ENCODE peak calls at places on chromosomes 3 and 15, in eight cellular contexts. Z is tibial nerve, O is iPS DF 6.9, K is trophoblast cell, L is lower lobe of right lung, Q is astrocyte, X is fibroblast of lung, J is H9. V is an unnamed sample.

GRCh38 chr3:101509811-101510210 is 3.2 kb downstream of the SENP7 start:
- DNase-seq in Z (no peak), O (no peak), K (peak; percentile 90), L (no peak), Q (no peak), X (no peak), J (no peak), V (no peak)

GRCh38 chr3:129248286-129248979 is 973 bp upstream of the COPG1 start:
- DNase-seq in Z (no peak), O (no peak), K (peak; percentile 52), L (no peak), Q (no peak), X (no peak), J (no peak), V (no peak)

GRCh38 chr15:57708047-57708446 is 1.5 kb downstream of the POLR2M start:
- DNase-seq in Z (no peak), O (no peak), K (peak; percentile 15), L (no peak), Q (peak; percentile 32), X (peak; percentile 49), J (no peak), V (no peak)

GRCh38 chr3:152320201-152320617 is 51.5 kb downstream of the MBNL1 start:
- DNase-seq in Z (no peak), O (no peak), K (no peak), L (no peak), Q (peak; percentile 41), X (peak; percentile 56), J (no peak), V (no peak)

GRCh38 chr3:41369838-41370237 is 170.5 kb downstream of the CTNNB1 start:
- DNase-seq in Z (no peak), O (no peak), K (no peak), L (no peak), Q (no peak), X (no peak), J (no peak), V (no peak)

GRCh38 chr3:120506828-120507774 is 56.3 kb upstream of the FSTL1 start:
- DNase-seq in Z (peak; percentile 75), O (no peak), K (peak; percentile 82), L (no peak), Q (peak; percentile 36), X (peak; percentile 53), J (no peak), V (no peak)

GRCh38 chr3:55322649-55323048 is 164.5 kb downstream of the WNT5A start:
- DNase-seq in Z (no peak), O (no peak), K (no peak), L (no peak), Q (peak; percentile 58), X (peak; percentile 73), J (no peak), V (no peak)

GRCh38 chr15:61815356-61816083 is 244.7 kb downstream of the VPS13C start:
- DNase-seq in Z (no peak), O (no peak), K (no peak), L (no peak), Q (no peak), X (no peak), J (no peak), V (no peak)

GRCh38 chr3:49413338-49413734 is 1.1 kb downstream of the TCTA start:
- DNase-seq in Z (no peak), O (no peak), K (no peak), L (no peak), Q (no peak), X (no peak), J (no peak), V (no peak)

GRCh38 chr3:134364061-134364935 is 9.9 kb downstream of the AMOTL2 start:
- DNase-seq in Z (peak; percentile 89), O (peak; percentile 67), K (peak; percentile 84), L (peak; percentile 94), Q (peak; percentile 93), X (peak; percentile 98), J (peak; percentile 98), V (peak; percentile 10)

GRCh38 chr3:131795382-131796085 is 239.3 kb downstream of the CPNE4 start:
- DNase-seq in Z (peak; percentile 26), O (no peak), K (no peak), L (no peak), Q (peak; percentile 82), X (peak; percentile 83), J (no peak), V (no peak)

GRCh38 chr3:189488241-189488767 is 142.9 kb upstream of the TP63 start:
- DNase-seq in Z (no peak), O (no peak), K (peak; percentile 3), L (no peak), Q (peak; percentile 59), X (peak; percentile 72), J (no peak), V (no peak)

GRCh38 chr3:51500632-51501131 is 867 bp upstream of the DCAF1 start:
- DNase-seq in Z (no peak), O (no peak), K (no peak), L (peak; percentile 51), Q (no peak), X (no peak), J (no peak), V (no peak)

GRCh38 chr3:172522871-172523818 is at the start of gene TNFSF10:
- DNase-seq in Z (peak; percentile 57), O (no peak), K (peak; percentile 59), L (peak; percentile 77), Q (peak; percentile 21), X (peak; percentile 36), J (peak; percentile 39), V (peak; percentile 64)

GRCh38 chr3:152323834-152324233 is 55.1 kb downstream of the MBNL1 start:
- DNase-seq in Z (no peak), O (no peak), K (no peak), L (no peak), Q (no peak), X (no peak), J (no peak), V (no peak)

DNA sequence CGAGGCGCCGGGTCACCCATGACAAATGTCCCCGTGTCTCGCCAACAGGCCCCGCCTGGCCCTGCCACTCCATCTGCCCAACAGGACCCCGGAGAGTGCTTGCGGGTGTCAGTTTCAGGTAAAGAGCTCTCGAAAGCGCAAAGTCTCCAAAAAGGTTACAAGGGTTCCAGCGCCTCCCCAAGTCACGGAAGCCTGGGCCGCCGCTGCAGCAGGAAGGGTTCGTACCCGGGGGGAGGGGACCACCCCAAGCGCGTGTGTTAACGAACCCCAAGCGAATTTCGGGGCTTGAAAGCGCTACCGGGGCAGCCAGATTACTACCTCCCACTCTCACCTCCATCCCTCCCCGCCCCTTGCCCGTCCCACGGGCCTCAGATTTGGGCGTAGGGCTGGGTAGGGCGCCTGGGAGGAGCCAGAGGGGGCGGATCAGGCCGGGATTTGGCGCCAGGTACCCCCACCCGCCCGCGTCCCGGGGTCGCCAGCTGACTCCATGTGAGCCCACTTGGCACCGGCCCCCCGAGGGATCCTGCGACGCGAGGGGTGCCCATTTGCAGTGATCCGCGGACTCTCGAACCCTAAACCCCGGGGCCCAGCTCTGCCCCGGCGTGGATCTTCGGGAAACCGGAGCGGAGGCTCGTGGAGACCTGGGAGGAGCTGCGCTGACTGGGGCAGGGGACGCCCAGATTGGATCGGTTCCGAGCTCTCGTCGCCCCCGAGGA is 85.9 kb downstream of the NR2F2 start:
- DNase-seq in Z (no peak), O (no peak), K (no peak), L (no peak), Q (no peak), X (no peak), J (peak; percentile 61), V (no peak)
- H3K4me1 ChIP-seq in Z (no peaks in the 10 kb centered on the region), O (peaks cover 3% of the 10 kb centered on the region), K (peaks cover 10% of the 10 kb centered on the region), L (peaks cover 16% of the 10 kb centered on the region), Q (no peaks in the 10 kb centered on the region), X (no peaks in the 10 kb centered on the region), J (no peaks in the 10 kb centered on the region), V (no peaks in the 10 kb centered on the region)

GRCh38 chr3:179438836-179439235 is 12.4 kb downstream of the GNB4 start:
- DNase-seq in Z (no peak), O (no peak), K (no peak), L (no peak), Q (no peak), X (no peak), J (peak; percentile 41), V (no peak)
- H3K27ac ChIP-seq in Z (no peak overlapping the region), O (no peak overlapping the region), K (no peak overlapping the region), L (no peak overlapping the region), Q (no peak overlapping the region), X (no peak overlapping the region), J (no peak overlapping the region), V (no peak overlapping the region)

DNA sequence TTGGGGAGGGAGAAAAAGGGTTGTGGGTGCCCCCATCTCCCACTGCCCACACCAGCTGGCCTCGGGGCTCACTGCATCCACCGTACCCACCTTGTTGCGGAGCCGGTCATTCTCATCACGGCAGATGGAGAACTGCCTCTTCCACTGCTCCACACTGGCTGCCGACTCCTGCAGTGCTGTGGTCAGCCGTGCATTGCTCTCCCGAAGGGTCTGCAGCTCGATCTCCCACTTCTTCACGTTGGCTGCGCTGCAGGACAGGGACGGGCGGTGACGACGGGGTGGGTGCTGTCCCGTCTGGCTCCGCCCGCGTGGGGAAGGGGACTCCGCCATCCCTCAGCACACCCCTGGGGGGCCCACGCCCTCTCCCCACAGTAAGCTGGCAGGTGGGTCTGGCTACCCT is 45.1 kb downstream of the WHAMM start:
- DNase-seq in Z (no peak), O (no peak), K (no peak), L (no peak), Q (no peak), X (no peak), J (peak; percentile 16), V (no peak)
- H3K4me1 ChIP-seq in Z (no peaks in the 10 kb centered on the region), O (peaks cover 1% of the 10 kb centered on the region), K (peaks cover 13% of the 10 kb centered on the region), L (peaks cover 13% of the 10 kb centered on the region), Q (peaks cover 29% of the 10 kb centered on the region), X (no peaks in the 10 kb centered on the region), J (no peaks in the 10 kb centered on the region), V (no peaks in the 10 kb centered on the region)

GRCh38 chr3:39180546-39181346 is 11.6 kb downstream of the XIRP1 start:
- DNase-seq in Z (peak; percentile 77), O (peak; percentile 63), K (peak; percentile 89), L (peak; percentile 96), Q (peak; percentile 57), X (peak; percentile 77), J (peak; percentile 94), V (peak; percentile 91)

GRCh38 chr3:39180183-39180545 is 12.2 kb downstream of the XIRP1 start:
- DNase-seq in Z (no peak), O (no peak), K (peak; percentile 62), L (no peak), Q (no peak), X (no peak), J (no peak), V (no peak)

GRCh38 chr3:39176025-39176714 is 16.2 kb downstream of the XIRP1 start:
- DNase-seq in Z (no peak), O (no peak), K (peak; percentile 44), L (no peak), Q (no peak), X (no peak), J (no peak), V (no peak)

GRCh38 chr3:39178553-39178952 is 13.8 kb downstream of the XIRP1 start:
- DNase-seq in Z (no peak), O (no peak), K (peak; percentile 18), L (no peak), Q (peak; percentile 37), X (peak; percentile 48), J (no peak), V (no peak)

DNA sequence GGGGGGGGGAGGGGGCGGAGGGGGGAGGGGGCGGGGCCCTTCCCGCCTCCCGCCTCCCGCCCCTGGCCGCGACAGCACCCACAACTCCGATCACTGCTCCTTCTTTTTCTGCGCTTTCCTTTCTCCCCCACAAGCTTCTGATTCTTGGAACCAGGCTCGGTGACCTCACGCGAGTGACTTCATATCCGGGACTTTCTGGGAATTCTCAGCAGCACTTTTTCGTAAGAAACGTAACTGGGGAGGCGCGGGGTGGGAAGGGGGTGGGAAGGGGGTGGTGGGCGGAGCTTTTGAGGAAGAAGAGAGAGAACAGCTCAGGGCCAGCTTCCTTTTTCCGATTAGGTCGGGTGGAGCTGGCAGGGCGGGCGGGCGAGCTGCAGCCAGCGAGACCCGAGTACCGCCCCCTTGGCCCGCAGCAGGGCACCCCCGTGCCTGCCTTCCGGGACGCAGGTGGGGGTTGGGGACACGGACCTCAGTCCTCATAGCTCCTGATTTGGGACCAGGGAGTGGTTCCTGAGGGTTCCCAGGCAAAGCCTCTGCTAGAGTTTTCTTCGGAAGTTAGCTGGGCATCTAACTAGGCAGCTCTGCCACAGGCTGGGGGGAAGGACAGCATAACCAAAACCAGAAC is 14.6 kb downstream of the XIRP1 start:
- DNase-seq in Z (peak; percentile 90), O (peak; percentile 35), K (peak; percentile 95), L (peak; percentile 94), Q (peak; percentile 93), X (peak; percentile 95), J (peak; percentile 90), V (peak; percentile 49)
- H3K27ac ChIP-seq in Z (peak overlapping the region; percentile 96), O (no peak overlapping the region), K (peak overlapping the region; percentile 94), L (peak overlapping the region; percentile 81), Q (peak overlapping the region; percentile 82), X (peak overlapping the region; percentile 87), J (no peak overlapping the region), V (peak overlapping the region; percentile 67)

V was measured in CD8-positive, alpha-beta memory T cell.